ENCODE peak calls at places on chromosomes 6 and 20, in four cellular contexts. One of them, this sample, is unnamed.

GRCh38 chr20:55446301-55446700 is 559.0 kb downstream of the CBLN4 start:
- DNase-seq in GM18507: no peak
- DNase-seq in RPMI7951: no peak
- DNase-seq in ovary: no peak
- DNase-seq in this sample: no peak

GRCh38 chr6:140871911-140872310 is 1260.8 kb upstream of the GJE1 start:
- DNase-seq in GM18507: no peak
- DNase-seq in ovary: no peak
- DNase-seq in RPMI7951: no peak
- DNase-seq in this sample: no peak

GRCh38 chr6:26296857-26297648 is 67.9 kb upstream of the BTN3A2 start:
- DNase-seq in RPMI7951: peak; percentile 76
- DNase-seq in ovary: no peak
- DNase-seq in GM18507: no peak
- DNase-seq in this sample: no peak

GRCh38 chr6:26543953-26544352 is 5.8 kb downstream of the HMGN4 start:
- DNase-seq in ovary: no peak
- DNase-seq in RPMI7951: peak; percentile 23
- DNase-seq in GM18507: no peak
- DNase-seq in this sample: no peak

GRCh38 chr6:137970368-137970767 is 103.3 kb downstream of the TNFAIP3 start:
- DNase-seq in GM18507: no peak
- DNase-seq in RPMI7951: no peak
- DNase-seq in ovary: no peak
- DNase-seq in this sample: no peak

GRCh38 chr6:90939906-90940305 is 353.0 kb upstream of the MAP3K7 start:
- DNase-seq in RPMI7951: no peak
- DNase-seq in GM18507: no peak
- DNase-seq in ovary: no peak
- DNase-seq in this sample: no peak

GRCh38 chr6:44046516-44047178 is 80.6 kb downstream of the MRPL14 start:
- DNase-seq in ovary: no peak
- DNase-seq in RPMI7951: no peak
- DNase-seq in GM18507: no peak
- DNase-seq in this sample: no peak

GRCh38 chr6:31403283-31403989 is at the start of gene MICA:
- DNase-seq in RPMI7951: peak; percentile 90
- DNase-seq in ovary: peak; percentile 88
- DNase-seq in GM18507: peak; percentile 85
- DNase-seq in this sample: peak; percentile 35

GRCh38 chr6:135299256-135299655 is 118.1 kb downstream of the MYB start:
- DNase-seq in RPMI7951: no peak
- DNase-seq in GM18507: no peak
- DNase-seq in ovary: no peak
- DNase-seq in this sample: no peak

GRCh38 chr6:70312165-70312564 is 9.3 kb upstream of the COL9A1 start:
- DNase-seq in RPMI7951: peak; percentile 89
- DNase-seq in GM18507: no peak
- DNase-seq in ovary: no peak
- DNase-seq in this sample: peak; percentile 13

GRCh38 chr6:48817714-48818113 is 645.3 kb downstream of the MMUT start:
- DNase-seq in GM18507: no peak
- DNase-seq in RPMI7951: no peak
- DNase-seq in ovary: no peak
- DNase-seq in this sample: no peak

GRCh38 chr6:132818404-132819359 is 4.3 kb downstream of the RPS12 start:
- DNase-seq in ovary: no peak
- DNase-seq in RPMI7951: no peak
- DNase-seq in GM18507: no peak
- DNase-seq in this sample: no peak

GRCh38 chr20:1087311-1087710 is 31.1 kb upstream of the PSMF1 start:
- DNase-seq in ovary: no peak
- DNase-seq in GM18507: no peak
- DNase-seq in RPMI7951: peak; percentile 39
- DNase-seq in this sample: no peak

GRCh38 chr6:22102671-22103070 is 194.2 kb downstream of the PRL start:
- DNase-seq in GM18507: no peak
- DNase-seq in RPMI7951: no peak
- DNase-seq in ovary: no peak
- DNase-seq in this sample: peak; percentile 34

GRCh38 chr6:129490551-129491245 is 219.3 kb downstream of the ARHGAP18 start:
- DNase-seq in GM18507: peak; percentile 52
- DNase-seq in RPMI7951: peak; percentile 98
- DNase-seq in ovary: no peak
- DNase-seq in this sample: peak; percentile 66

GRCh38 chr20:43459022-43459942 is 1.6 kb downstream of the SRSF6 start:
- DNase-seq in ovary: peak; percentile 59
- DNase-seq in GM18507: no peak
- DNase-seq in RPMI7951: peak; percentile 26
- DNase-seq in this sample: no peak

GRCh38 chr20:63551068-63551467 is 2.9 kb upstream of the FNDC11 start:
- DNase-seq in RPMI7951: no peak
- DNase-seq in ovary: no peak
- DNase-seq in GM18507: no peak
- DNase-seq in this sample: no peak

GRCh38 chr20:8117636-8118413 is 14.2 kb upstream of the PLCB1 start:
- DNase-seq in ovary: no peak
- DNase-seq in GM18507: no peak
- DNase-seq in RPMI7951: no peak
- DNase-seq in this sample: no peak

GRCh38 chr6:37985355-37985754 is 165.8 kb downstream of the ZFAND3 start:
- DNase-seq in GM18507: no peak
- DNase-seq in RPMI7951: no peak
- DNase-seq in ovary: no peak
- DNase-seq in this sample: no peak

GRCh38 chr6:105815657-105816555 is 270.2 kb upstream of the PRDM1 start:
- DNase-seq in RPMI7951: no peak
- DNase-seq in ovary: no peak
- DNase-seq in GM18507: no peak
- DNase-seq in this sample: no peak

GRCh38 chr6:7166410-7167293 is 58.9 kb downstream of the RREB1 start:
- DNase-seq in ovary: no peak
- DNase-seq in RPMI7951: peak; percentile 77
- DNase-seq in GM18507: no peak
- DNase-seq in this sample: no peak

GRCh38 chr6:133957780-133958242 is 4.8 kb downstream of the TBPL1 start:
- DNase-seq in RPMI7951: no peak
- DNase-seq in ovary: no peak
- DNase-seq in GM18507: no peak
- DNase-seq in this sample: no peak

GRCh38 chr6:36771145-36771544 is 68.1 kb downstream of the CPNE5 start:
- DNase-seq in GM18507: no peak
- DNase-seq in ovary: no peak
- DNase-seq in RPMI7951: no peak
- DNase-seq in this sample: no peak

GRCh38 chr6:145814035-145814500 is 527 bp downstream of the FBXO30 start:
- DNase-seq in ovary: peak; percentile 50
- DNase-seq in GM18507: no peak
- DNase-seq in RPMI7951: peak; percentile 60
- DNase-seq in this sample: no peak

This sample was measured in GM12864.